ENCODE peak calls at places on chromosomes 6 and 20, in four cellular contexts. M is coronary artery, Q is body of pancreas, L is bronchial epithelial cell. E is an unnamed sample.

GRCh38 chr6:87393026-87393622 is 14.6 kb upstream of the CFAP206 start:
- DNase-seq in M (no peak), Q (peak), L (peak), E (no peak)

GRCh38 chr20:15379897-15380296 is 1042.5 kb upstream of the FLRT3 start:
- DNase-seq in M (no peak), Q (no peak), L (no peak), E (no peak)

GRCh38 chr6:167096991-167097390 is 25.9 kb upstream of the CCR6 start:
- DNase-seq in M (no peak), Q (no peak), L (no peak), E (peak)

GRCh38 chr6:45970326-45970725 is 45.3 kb downstream of the CLIC5 start:
- DNase-seq in M (no peak), Q (no peak), L (no peak), E (no peak)

GRCh38 chr6:14703586-14703985 is 542.3 kb upstream of the JARID2 start:
- DNase-seq in M (no peak), Q (no peak), L (no peak), E (no peak)

GRCh38 chr6:154352898-154353585 is 3.6 kb downstream of the IPCEF1 start:
- DNase-seq in M (no peak), Q (no peak), L (no peak), E (no peak)

GRCh38 chr6:167045828-167046580 is 46.8 kb downstream of the CEP43 start:
- DNase-seq in M (no peak), Q (no peak), L (no peak), E (no peak)

GRCh38 chr20:43726811-43727338 is at the start of gene GTSF1L:
- DNase-seq in M (no peak), Q (no peak), L (no peak), E (no peak)

GRCh38 chr6:85472744-85473143 is 22.9 kb downstream of the NT5E start:
- DNase-seq in M (no peak), Q (no peak), L (peak), E (peak)

GRCh38 chr20:3781153-3781910 is at the start of gene SPEF1:
- DNase-seq in M (peak), Q (peak), L (peak), E (peak)

GRCh38 chr20:1467355-1468116 is 887 bp upstream of the NSFL1C start:
- DNase-seq in M (no peak), Q (peak), L (no peak), E (peak)
- H3K4me3 ChIP-seq in M (peak), Q (no peak), L (no peak), E (peak)

GRCh38 chr6:53064726-53065265 is 408 bp upstream of the FBXO9 start:
- DNase-seq in M (peak), Q (peak), L (peak), E (peak)
- TF ChIP-seq CTCF in M (no peak), Q (no peak), L (no peak), E (peak)

GRCh38 chr6:163842467-163842866 is 427.9 kb downstream of the QKI start:
- DNase-seq in M (no peak), Q (no peak), L (no peak), E (no peak)
- H3K4me3 ChIP-seq in M (no peak), Q (no peak), L (no peak), E (no peak)

GRCh38 chr6:165732696-165733486 is 69.8 kb upstream of the PDE10A start:
- DNase-seq in M (no peak), Q (no peak), L (no peak), E (no peak)
- TF ChIP-seq CTCF in M (no peak), Q (no peak), L (no peak), E (no peak)

E was measured in vagina.